ENCODE peak calls at places on chromosomes 7 and 10, in ten cellular contexts. T, F, A, Z, R, E, O, D, Y and K are unnamed samples.

GRCh38 chr7:14020339-14020900 is 31.0 kb upstream of the ETV1 start:
- DNase-seq in R (no peak), Y (no peak), E (peak), F (no peak), D (no peak), O (no peak), Z (no peak), A (no peak), T (no peak), K (no peak)

GRCh38 chr10:110081914-110082313 is 74.1 kb downstream of the ADD3 start:
- DNase-seq in D (no peak), T (peak), O (no peak), E (peak), A (no peak), R (no peak), Z (peak), Y (no peak), F (peak), K (no peak)

GRCh38 chr7:46933596-46933995 is 648.3 kb downstream of the TNS3 start:
- DNase-seq in E (peak), A (no peak), D (no peak), O (no peak), T (peak), F (no peak), Z (peak), Y (no peak), R (no peak), K (no peak)

GRCh38 chr10:120514035-120514620 is 57.1 kb downstream of the PLPP4 start:
- DNase-seq in A (peak), D (no peak), Z (peak), E (peak), F (no peak), Y (peak), T (peak), R (peak), O (no peak), K (no peak)

GRCh38 chr10:132910901-132911711 is 31.3 kb downstream of the CFAP46 start:
- DNase-seq in R (no peak), Z (peak), E (no peak), F (no peak), D (peak), T (peak), Y (no peak), O (peak), A (no peak), K (no peak)

GRCh38 chr7:142689439-142690168 is 59.7 kb upstream of the PRSS1 start:
- DNase-seq in A (no peak), Z (no peak), D (no peak), Y (no peak), F (no peak), E (no peak), R (no peak), O (no peak), T (peak), K (no peak)

GRCh38 chr7:84454174-84454959 is 259.8 kb upstream of the SEMA3A start:
- DNase-seq in Y (no peak), R (no peak), O (no peak), F (no peak), Z (no peak), D (no peak), E (peak), A (no peak), T (peak), K (no peak)

GRCh38 chr10:80468806-80469421 is 14.8 kb downstream of the TSPAN14 start:
- DNase-seq in D (no peak), F (no peak), O (no peak), E (no peak), Y (no peak), R (no peak), T (no peak), Z (no peak), A (no peak), K (no peak)

GRCh38 chr7:38908759-38909335 is at the start of gene VPS41:
- DNase-seq in D (peak), Z (peak), O (peak), T (peak), A (peak), E (peak), F (peak), R (peak), Y (peak), K (peak)

GRCh38 chr7:128940494-128941322 is 3.0 kb downstream of the IRF5 start:
- DNase-seq in D (peak), F (peak), A (peak), O (peak), Y (no peak), T (no peak), E (no peak), R (peak), Z (no peak), K (peak)

GRCh38 chr7:20749896-20750295 is 36.8 kb downstream of the SP8 start:
- DNase-seq in T (no peak), E (peak), D (no peak), A (no peak), F (no peak), R (no peak), O (no peak), Z (no peak), Y (no peak), K (no peak)

GRCh38 chr10:16183989-16184643 is 252.7 kb upstream of the PTER start:
- DNase-seq in R (no peak), O (no peak), T (no peak), Y (no peak), F (no peak), A (no peak), E (peak), D (no peak), Z (peak), K (no peak)

GRCh38 chr7:73770002-73770859 is at the start of gene CLDN3:
- DNase-seq in Z (no peak), Y (peak), E (no peak), F (no peak), D (peak), A (no peak), O (peak), R (peak), T (no peak), K (peak)

GRCh38 chr10:31687545-31688482 is 240.8 kb downstream of the ARHGAP12 start:
- DNase-seq in E (no peak), O (no peak), A (no peak), T (no peak), R (no peak), D (no peak), Z (no peak), Y (no peak), F (no peak), K (no peak)

GRCh38 chr7:50867048-50867383 is 84.3 kb upstream of the GRB10 start:
- DNase-seq in D (no peak), R (no peak), E (no peak), Y (no peak), Z (no peak), O (no peak), T (no peak), A (no peak), F (no peak), K (no peak)

GRCh38 chr10:109981641-109982040 is 26.1 kb upstream of the ADD3 start:
- DNase-seq in Z (peak), O (no peak), R (no peak), Y (no peak), F (no peak), T (peak), E (no peak), A (no peak), D (no peak), K (no peak)

GRCh38 chr10:25078659-25079429 is 62.4 kb downstream of the THNSL1 start:
- DNase-seq in T (no peak), F (no peak), R (peak), Y (no peak), Z (peak), A (no peak), E (no peak), O (no peak), D (no peak), K (no peak)

GRCh38 chr10:89633484-89633883 is 11.6 kb downstream of the PANK1 start:
- DNase-seq in Z (peak), E (peak), F (no peak), R (no peak), A (no peak), O (no peak), D (no peak), Y (no peak), T (peak), K (no peak)

GRCh38 chr7:150367677-150368097 is 935 bp upstream of the REPIN1 start:
- DNase-seq in F (no peak), D (no peak), E (peak), A (no peak), R (no peak), O (no peak), Y (no peak), Z (no peak), T (peak), K (no peak)

GRCh38 chr10:26557641-26558014 is 119.5 kb downstream of the APBB1IP start:
- DNase-seq in D (no peak), Z (peak), R (no peak), E (no peak), O (no peak), T (peak), F (no peak), A (no peak), Y (no peak), K (no peak)

GRCh38 chr7:34342403-34342802 is 315.6 kb upstream of the NPSR1 start:
- DNase-seq in A (no peak), O (no peak), R (no peak), D (no peak), Z (no peak), E (no peak), T (no peak), Y (no peak), F (no peak), K (no peak)

DNA sequence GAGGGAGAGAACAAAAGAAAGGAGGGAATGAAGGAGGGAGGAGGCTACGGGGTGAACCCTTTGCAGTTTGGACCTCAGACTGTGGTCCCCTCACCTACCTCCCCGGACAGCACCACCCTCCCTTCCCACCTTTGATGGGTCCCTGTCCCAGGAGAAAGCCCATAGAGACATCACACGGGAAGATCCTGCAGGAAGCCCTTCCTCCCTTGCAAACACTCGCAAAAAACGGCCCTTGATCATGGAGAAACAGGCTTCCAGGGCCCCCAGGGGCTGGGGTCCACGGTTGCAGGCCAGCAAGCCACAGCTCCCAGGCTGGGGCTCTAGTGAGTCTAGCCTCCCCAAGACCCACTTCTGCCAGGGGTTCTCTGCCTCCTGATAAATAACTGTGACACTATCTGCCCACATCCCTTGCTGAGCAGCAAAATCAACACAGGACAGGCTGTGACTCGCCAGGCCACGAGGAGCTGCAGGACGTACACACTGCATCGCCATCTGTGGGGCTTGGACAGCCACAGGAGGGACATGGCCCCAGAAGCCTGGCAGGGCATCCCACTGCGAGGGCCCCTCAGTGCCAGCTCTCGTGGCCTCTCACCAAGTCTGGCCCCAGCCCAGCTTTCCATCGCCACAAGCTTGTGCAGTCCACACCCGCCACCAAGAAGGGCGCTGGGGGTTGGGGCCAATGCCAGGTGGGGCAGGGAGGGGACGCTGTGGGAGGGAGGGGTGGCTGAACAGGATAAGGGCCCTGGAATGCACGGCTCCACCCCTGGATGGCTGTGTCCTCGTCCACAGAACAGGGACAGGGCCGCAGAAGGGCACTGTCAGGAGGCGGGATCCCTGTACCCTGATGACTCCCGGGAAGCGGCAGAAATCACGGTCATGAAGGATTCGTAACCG is 34.2 kb downstream of the PDGFA start:
- DNase-seq in R (peak), O (peak), E (peak), A (no peak), T (no peak), Z (no peak), D (peak), F (peak), Y (peak), K (no peak)
- TF ChIP-seq CTCF in R (no peak), O (no peak), E (no peak), A (no peak), T (no peak), Z (no peak), D (no peak), F (no peak), Y (no peak), K (no peak)

GRCh38 chr7:167976-168791 is 24.2 kb upstream of the FAM20C start:
- DNase-seq in F (no peak), Z (no peak), R (no peak), E (no peak), T (no peak), Y (no peak), D (peak), A (no peak), O (peak), K (no peak)

GRCh38 chr7:165661-166369 is 26.6 kb upstream of the FAM20C start:
- DNase-seq in O (no peak), F (no peak), E (no peak), D (no peak), A (no peak), T (peak), R (no peak), Z (no peak), Y (no peak), K (no peak)

GRCh38 chr7:166370-167060 is 25.9 kb upstream of the FAM20C start:
- DNase-seq in O (peak), D (peak), E (no peak), A (no peak), F (no peak), Z (peak), R (no peak), T (peak), Y (no peak), K (no peak)

GRCh38 chr7:169165-169853 is 23.1 kb upstream of the FAM20C start:
- DNase-seq in E (no peak), Y (no peak), D (peak), A (no peak), T (no peak), Z (no peak), F (no peak), O (peak), R (no peak), K (no peak)

DNA sequence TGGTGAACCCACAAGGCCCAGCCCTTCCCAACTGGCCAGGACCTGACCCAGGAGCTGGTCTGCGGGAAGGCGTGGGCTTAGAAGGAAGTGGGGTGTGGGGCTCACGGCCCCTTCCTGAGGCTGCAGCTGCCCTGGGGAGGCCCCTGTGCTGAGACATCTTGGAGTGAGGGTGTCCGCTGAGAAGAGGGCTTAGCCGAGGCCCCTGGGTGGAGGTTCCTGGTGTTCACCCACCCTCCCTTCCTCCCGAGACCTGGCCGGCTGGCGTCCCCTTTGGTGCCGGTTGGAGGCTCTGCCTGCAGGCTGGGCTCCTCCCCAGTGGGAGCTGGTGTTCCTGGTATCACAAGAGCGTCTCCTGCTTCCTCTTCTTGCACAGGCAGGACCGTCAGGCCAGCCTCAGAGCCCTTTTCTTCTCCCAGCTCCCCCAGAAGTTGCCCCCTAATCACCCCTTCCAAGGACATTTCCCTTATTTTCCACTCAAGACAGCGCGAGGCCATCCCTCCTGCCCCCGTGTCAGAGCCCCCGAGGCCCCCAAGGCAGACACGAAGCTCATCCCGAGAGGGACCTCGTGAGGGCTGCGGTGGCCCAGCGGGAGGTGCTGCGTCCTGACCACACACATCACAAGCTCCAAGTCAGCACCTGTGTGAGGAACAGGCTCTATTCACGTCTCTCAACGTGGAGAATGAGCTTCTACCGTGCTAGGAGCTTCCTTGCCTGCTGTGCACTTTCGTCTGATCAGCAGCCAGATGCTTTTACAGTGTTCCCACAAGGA is 25.1 kb upstream of the FAM20C start:
- DNase-seq in D (peak), Y (no peak), T (no peak), Z (no peak), A (no peak), E (no peak), O (peak), R (no peak), F (no peak), K (no peak)
- TF ChIP-seq CTCF in D (no peak), Y (no peak), T (no peak), Z (no peak), A (no peak), E (no peak), O (no peak), R (no peak), F (no peak), K (no peak)

GRCh38 chr7:76125560-76125959 is 76.1 kb upstream of the SRRM3 start:
- DNase-seq in Z (no peak), F (no peak), E (no peak), D (no peak), A (no peak), T (no peak), Y (no peak), R (no peak), O (no peak), K (no peak)

GRCh38 chr7:76122516-76123239 is 74.8 kb downstream of the MDH2 start:
- DNase-seq in F (no peak), Z (no peak), T (peak), D (no peak), O (no peak), E (no peak), Y (no peak), A (no peak), R (no peak), K (no peak)

GRCh38 chr7:76121044-76121443 is 73.1 kb downstream of the MDH2 start:
- DNase-seq in D (no peak), O (no peak), E (no peak), Y (no peak), A (no peak), R (no peak), Z (no peak), T (no peak), F (no peak), K (no peak)

GRCh38 chr7:76126632-76127031 is 75.1 kb upstream of the SRRM3 start:
- DNase-seq in T (no peak), E (no peak), A (no peak), Y (no peak), D (no peak), Z (no peak), F (no peak), O (no peak), R (no peak), K (no peak)

DNA sequence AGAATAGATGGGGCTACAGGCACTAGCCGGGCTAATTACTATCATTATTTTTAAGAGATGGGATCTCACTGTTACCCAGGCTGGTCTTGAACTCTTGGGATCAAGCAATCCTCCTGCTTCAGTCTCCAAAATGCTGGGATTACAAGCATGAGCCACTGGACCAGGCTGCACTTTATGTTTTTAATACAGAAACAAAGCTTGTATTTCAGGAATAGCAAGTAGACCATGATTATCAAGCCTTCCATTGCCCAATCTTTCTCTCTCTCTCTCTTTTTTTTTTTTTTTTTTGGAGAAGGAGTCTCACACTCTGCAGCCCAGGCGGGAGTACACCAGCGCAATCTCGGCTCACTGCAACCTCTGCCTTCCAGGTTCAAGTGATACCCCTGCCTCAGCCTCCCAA is 75.4 kb downstream of the MDH2 start:
- DNase-seq in T (no peak), R (no peak), O (no peak), Y (no peak), D (no peak), A (no peak), Z (no peak), E (no peak), F (no peak), K (no peak)
- TF ChIP-seq CTCF in T (no peak), R (no peak), O (no peak), Y (no peak), D (no peak), A (no peak), Z (no peak), E (no peak), F (no peak), K (no peak)

GRCh38 chr7:106978425-106979386 is 65.8 kb upstream of the PRKAR2B start:
- DNase-seq in Z (no peak), D (no peak), Y (peak), R (no peak), A (no peak), E (no peak), O (no peak), F (no peak), T (peak), K (no peak)
- TF ChIP-seq CTCF in Z (peak), D (no peak), Y (peak), R (no peak), A (no peak), E (no peak), O (no peak), F (no peak), T (peak), K (no peak)

DNA sequence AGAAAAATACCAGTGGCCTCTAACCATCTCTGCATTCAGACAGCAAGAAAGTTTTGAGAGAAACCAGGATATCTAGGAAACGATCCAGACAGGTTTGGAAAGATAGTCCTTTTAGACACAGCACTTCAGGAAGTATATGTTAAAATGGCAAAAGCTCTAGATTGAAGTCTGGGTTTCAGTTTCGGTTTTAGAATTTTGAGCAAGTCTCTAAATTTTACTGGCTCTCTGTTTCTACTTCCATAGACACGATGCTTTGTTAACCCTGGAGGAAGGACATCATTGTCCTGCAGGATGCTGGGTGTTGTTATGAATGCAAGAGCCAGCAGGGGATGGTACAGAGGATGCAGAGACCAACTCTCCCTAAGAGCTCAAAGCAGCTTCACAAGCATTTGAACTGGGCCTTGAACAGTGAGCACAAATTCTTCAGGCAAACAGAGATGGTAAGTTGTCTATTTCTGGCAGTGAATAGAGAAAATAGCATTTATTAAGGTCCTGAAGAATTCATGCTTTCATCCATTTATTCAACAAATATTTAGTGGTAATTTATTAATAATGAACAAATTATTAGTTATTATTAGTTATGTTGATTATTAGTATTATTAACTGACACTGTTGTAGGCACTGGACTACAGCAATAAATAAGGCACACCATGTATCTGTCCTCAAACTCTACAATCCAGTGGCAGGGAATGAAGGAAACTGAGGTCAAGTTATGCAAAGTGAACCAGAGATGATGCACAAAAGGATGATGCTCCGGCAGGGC is 152.7 kb upstream of the NRP1 start:
- DNase-seq in O (no peak), Z (peak), E (no peak), T (peak), R (no peak), D (no peak), Y (no peak), A (peak), F (no peak), K (no peak)
- TF ChIP-seq CTCF in O (no peak), Z (peak), E (no peak), T (peak), R (no peak), D (no peak), Y (no peak), A (no peak), F (no peak), K (no peak)